ENCODE peak calls at places on chromosomes 4 and X, in four cellular contexts. Z, F, N and T are unnamed samples.

GRCh38 chr4:76206222-76206942 is 7.2 kb downstream of the SCARB2 start:
- DNase-seq in F (no peak), N (no peak), Z (no peak), T (no peak)

GRCh38 chr4:140408974-140409373 is 18.5 kb downstream of the CLGN start:
- DNase-seq in F (no peak), N (no peak), Z (no peak), T (no peak)

GRCh38 chrX:39753296-39753996 is 344.3 kb downstream of the BCOR start:
- DNase-seq in N (no peak), Z (no peak), F (no peak), T (no peak)

GRCh38 chr4:168960716-168961115 is 49.3 kb downstream of the CBR4 start:
- DNase-seq in F (no peak), Z (no peak), N (no peak), T (no peak)

GRCh38 chr4:16129336-16129735 is 45.5 kb upstream of the PROM1 start:
- DNase-seq in Z (no peak), F (no peak), N (no peak), T (no peak)

GRCh38 chrX:74133156-74133796 is 170.7 kb upstream of the ZCCHC13 start:
- DNase-seq in N (peak), F (peak), Z (peak), T (no peak)

GRCh38 chrX:149829751-149830191 is 48.0 kb downstream of the MAGEA9 start:
- DNase-seq in Z (peak), F (peak), N (no peak), T (no peak)

GRCh38 chr4:38387348-38387747 is 276.7 kb upstream of the KLF3 start:
- DNase-seq in N (no peak), Z (no peak), F (no peak), T (no peak)

GRCh38 chrX:100864967-100865366 is 9.2 kb downstream of the NOX1 start:
- DNase-seq in Z (no peak), F (peak), N (no peak), T (no peak)

GRCh38 chrX:124555036-124555595 is 208.8 kb downstream of the SH2D1A start:
- DNase-seq in F (peak), Z (no peak), N (no peak), T (no peak)

GRCh38 chrX:38664285-38664684 is 102.9 kb downstream of the TSPAN7 start:
- DNase-seq in Z (no peak), F (peak), N (peak), T (no peak)

GRCh38 chr4:12411072-12411471 is 982.4 kb upstream of the HS3ST1 start:
- DNase-seq in N (no peak), F (no peak), Z (no peak), T (no peak)

GRCh38 chr4:118284169-118284568 is 68.6 kb downstream of the PRSS12 start:
- DNase-seq in N (no peak), Z (no peak), F (no peak), T (no peak)
- TF ChIP-seq CTCF in N (no peak), Z (no peak), F (no peak), T (no peak)

GRCh38 chr4:7189475-7190277 is 2.7 kb upstream of the SORCS2 start:
- DNase-seq in Z (no peak), N (no peak), F (no peak), T (no peak)
- TF ChIP-seq CTCF in Z (no peak), N (no peak), F (no peak), T (no peak)

GRCh38 chr4:89486042-89486441 is 178.4 kb upstream of the GPRIN3 start:
- DNase-seq in Z (no peak), F (peak), N (no peak), T (no peak)
- TF ChIP-seq CTCF in Z (no peak), F (peak), N (no peak), T (no peak)

GRCh38 chrX:151510203-151510602 is 53.3 kb upstream of the PASD1 start:
- DNase-seq in Z (no peak), N (no peak), F (no peak), T (no peak)

DNA sequence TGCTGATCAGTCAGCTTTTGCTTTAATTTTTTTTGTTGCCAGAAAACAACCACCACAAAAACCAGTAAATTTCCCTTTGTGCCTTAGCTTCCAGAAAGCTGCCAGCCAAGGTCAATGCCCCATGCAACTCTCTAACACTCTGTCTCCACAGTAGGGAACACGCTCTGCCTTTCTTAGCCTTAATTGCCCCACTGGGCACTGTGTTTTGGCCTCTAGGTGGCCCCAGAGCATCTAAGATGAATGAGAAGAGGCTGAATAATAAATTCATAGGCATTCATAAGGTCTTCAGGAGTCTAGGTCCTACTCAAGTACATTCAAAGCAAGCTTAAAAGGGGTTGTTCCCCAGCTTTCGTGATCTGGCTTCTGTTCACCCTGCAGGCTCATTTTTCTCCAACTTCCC is 57.7 kb upstream of the PASD1 start:
- DNase-seq in N (peak), F (no peak), Z (no peak), T (no peak)
- TF ChIP-seq CTCF in N (no peak), F (peak), Z (peak), T (no peak)

DNA sequence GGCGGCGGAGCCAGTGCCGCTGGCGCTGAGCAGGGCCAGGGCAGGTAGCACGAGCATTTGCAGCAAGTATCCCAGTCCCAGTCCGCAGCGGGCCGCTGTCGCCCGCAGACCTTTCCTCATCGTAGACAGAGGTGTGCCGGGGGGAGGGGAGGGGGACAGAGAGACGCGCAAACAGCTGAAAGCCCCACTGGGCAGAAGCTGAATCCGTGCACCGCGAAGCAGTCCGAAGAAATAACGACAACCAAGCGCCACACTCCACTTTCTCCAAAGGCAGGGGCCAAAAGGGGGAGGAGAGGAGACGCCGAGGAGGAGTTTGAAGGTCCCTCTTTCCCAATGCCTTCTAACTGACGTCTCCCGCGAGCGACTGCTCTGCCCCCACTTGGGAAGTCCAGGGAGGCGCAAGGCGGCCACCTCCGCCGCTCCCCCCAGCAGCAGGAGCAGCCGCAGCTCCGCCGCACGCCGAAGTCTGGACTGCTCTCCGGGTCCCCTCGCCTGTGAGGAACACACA is at the start of gene UNC5C:
- DNase-seq in Z (peak), F (no peak), N (peak), T (peak)
- TF ChIP-seq CTCF in Z (no peak), F (no peak), N (no peak), T (no peak)

GRCh38 chrX:1185556-1185955 is 26.9 kb downstream of the CRLF2 start:
- DNase-seq in Z (no peak), N (no peak), F (no peak), T (no peak)
- TF ChIP-seq CTCF in Z (no peak), N (no peak), F (no peak), T (no peak)

GRCh38 chr4:118954246-118954645 is 65.6 kb downstream of the SYNPO2 start:
- DNase-seq in Z (no peak), F (peak), N (no peak), T (no peak)
- TF ChIP-seq CTCF in Z (peak), F (peak), N (no peak), T (no peak)

DNA sequence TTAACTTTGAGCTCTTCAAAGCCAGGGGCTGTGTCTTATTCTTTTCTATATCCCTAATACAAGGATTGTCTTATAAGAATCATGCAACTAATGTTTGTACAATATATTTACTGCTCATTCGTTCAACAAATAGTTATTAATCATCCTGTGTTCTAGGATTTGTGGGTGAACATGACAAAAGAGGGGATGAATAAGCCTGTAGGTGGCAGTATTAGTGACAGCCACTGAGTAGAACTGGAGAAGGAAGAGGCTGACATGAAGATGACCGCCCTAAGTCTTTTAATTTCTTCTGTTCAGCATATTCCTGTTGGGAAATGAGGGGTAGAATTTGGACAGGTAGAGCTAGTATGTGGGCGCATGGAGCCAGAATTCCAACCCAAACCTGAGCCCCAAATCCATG is 11.9 kb upstream of the LINC00632 start:
- DNase-seq in F (no peak), Z (no peak), N (no peak), T (no peak)
- TF ChIP-seq CTCF in F (peak), Z (no peak), N (no peak), T (no peak)

DNA sequence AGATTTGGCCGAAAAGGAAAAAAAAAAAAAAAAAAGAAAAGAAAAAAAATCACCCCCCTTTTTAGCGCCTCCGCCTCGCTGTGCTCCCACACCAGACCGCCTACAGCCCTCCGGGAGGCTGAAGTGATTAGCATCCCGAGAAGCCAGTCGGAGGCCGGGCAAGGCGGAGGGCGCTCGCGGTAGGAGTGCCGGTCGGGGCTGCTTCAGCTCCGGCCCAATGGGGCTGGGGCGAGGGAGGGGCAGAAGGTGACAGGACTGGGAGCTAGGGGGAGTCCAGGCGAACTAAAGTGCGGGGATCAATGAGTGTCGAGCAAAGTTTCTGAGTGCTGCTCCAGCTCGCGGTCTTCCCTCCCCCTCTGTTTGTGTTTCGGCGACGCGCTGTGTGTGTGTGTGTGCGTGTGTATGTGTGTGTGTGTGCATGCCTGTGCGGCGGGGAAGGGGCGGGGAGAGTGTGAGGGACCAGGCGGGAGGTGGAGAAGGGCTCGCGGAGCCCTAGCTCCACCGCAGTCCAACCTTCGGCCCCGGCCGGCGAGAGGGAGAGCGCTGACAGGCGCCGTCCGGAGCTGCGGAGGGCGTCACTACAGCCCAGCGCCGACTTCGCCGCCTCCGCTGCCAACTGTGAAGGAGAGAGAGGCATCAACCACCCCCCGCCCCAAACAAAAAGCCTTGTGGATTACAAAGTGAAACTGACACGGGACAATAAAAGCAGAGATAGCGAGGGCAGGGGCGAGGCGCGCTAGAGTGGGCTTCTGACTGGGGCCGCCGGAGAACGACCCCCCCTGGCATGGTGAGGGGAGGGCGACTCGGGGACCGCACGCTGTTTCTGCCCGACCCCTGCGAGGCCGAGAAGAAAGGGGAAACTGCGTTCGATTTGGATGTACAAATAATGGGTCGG is at the start of gene FAT4:
- DNase-seq in Z (peak), N (peak), F (peak), T (no peak)
- TF ChIP-seq CTCF in Z (no peak), N (no peak), F (peak), T (no peak)

GRCh38 chr4:1258457-1258856 is 9.5 kb upstream of the CTBP1 start:
- DNase-seq in F (no peak), N (no peak), Z (no peak), T (no peak)
- TF ChIP-seq CTCF in F (peak), N (no peak), Z (no peak), T (no peak)